ENCODE peak calls at places on chromosomes 7 and 10, in seven cellular contexts. One of them, this sample, is unnamed.
A peak's percentile ranks its signal among the peaks of the same experiment; 100 is the strongest.

GRCh38 chr7:41709621-41710020 is 6.7 kb upstream of the INHBA start:
- DNase-seq in mesendoderm: no peak
- DNase-seq in mesenchymal stem cell: peak; percentile 74
- DNase-seq in H1: no peak
- DNase-seq in neuronal stem cell: no peak
- DNase-seq in H9: no peak
- DNase-seq in trophoblast cell: peak; percentile 79
- DNase-seq in this sample: peak; percentile 99

GRCh38 chr10:44564801-44565200 is 179.9 kb upstream of the CXCL12 start:
- DNase-seq in H1: no peak
- DNase-seq in neuronal stem cell: no peak
- DNase-seq in H9: no peak
- DNase-seq in mesendoderm: no peak
- DNase-seq in trophoblast cell: no peak
- DNase-seq in mesenchymal stem cell: no peak
- DNase-seq in this sample: no peak

GRCh38 chr10:75294518-75294865 is 58.7 kb upstream of the COMTD1 start:
- DNase-seq in mesenchymal stem cell: peak; percentile 56
- DNase-seq in H1: no peak
- DNase-seq in H9: no peak
- DNase-seq in neuronal stem cell: no peak
- DNase-seq in mesendoderm: peak; percentile 48
- DNase-seq in trophoblast cell: peak; percentile 13
- DNase-seq in this sample: no peak

GRCh38 chr10:118163227-118163626 is 116.5 kb upstream of the RAB11FIP2 start:
- DNase-seq in mesenchymal stem cell: no peak
- DNase-seq in trophoblast cell: peak; percentile 2
- DNase-seq in H1: no peak
- DNase-seq in neuronal stem cell: no peak
- DNase-seq in H9: no peak
- DNase-seq in mesendoderm: no peak
- DNase-seq in this sample: no peak

GRCh38 chr7:27146491-27147210 is 923 bp downstream of the HOXA6 start:
- DNase-seq in trophoblast cell: no peak
- DNase-seq in mesendoderm: no peak
- DNase-seq in H1: no peak
- DNase-seq in mesenchymal stem cell: no peak
- DNase-seq in neuronal stem cell: no peak
- DNase-seq in H9: no peak
- DNase-seq in this sample: no peak

GRCh38 chr10:44864042-44864436 is 47.1 kb upstream of the TMEM72 start:
- DNase-seq in mesendoderm: peak; percentile 62
- DNase-seq in H1: no peak
- DNase-seq in neuronal stem cell: peak; percentile 31
- DNase-seq in mesenchymal stem cell: peak; percentile 26
- DNase-seq in trophoblast cell: peak; percentile 51
- DNase-seq in H9: peak; percentile 80
- DNase-seq in this sample: no peak

GRCh38 chr10:33355267-33355666 is 20.8 kb upstream of the NRP1 start:
- DNase-seq in neuronal stem cell: no peak
- DNase-seq in H1: no peak
- DNase-seq in H9: no peak
- DNase-seq in trophoblast cell: no peak
- DNase-seq in mesendoderm: no peak
- DNase-seq in mesenchymal stem cell: no peak
- DNase-seq in this sample: no peak

GRCh38 chr7:147411011-147411614 is 1179.5 kb upstream of the C7orf33 start:
- DNase-seq in mesenchymal stem cell: no peak
- DNase-seq in trophoblast cell: no peak
- DNase-seq in H9: no peak
- DNase-seq in H1: no peak
- DNase-seq in neuronal stem cell: no peak
- DNase-seq in mesendoderm: no peak
- DNase-seq in this sample: no peak

GRCh38 chr7:12754179-12754578 is 66.7 kb downstream of the ARL4A start:
- DNase-seq in mesenchymal stem cell: no peak
- DNase-seq in neuronal stem cell: no peak
- DNase-seq in mesendoderm: no peak
- DNase-seq in trophoblast cell: no peak
- DNase-seq in H9: no peak
- DNase-seq in H1: no peak
- DNase-seq in this sample: peak; percentile 16

GRCh38 chr7:36185092-36185491 is 32.0 kb downstream of the EEPD1 start:
- DNase-seq in H1: no peak
- DNase-seq in H9: no peak
- DNase-seq in mesenchymal stem cell: no peak
- DNase-seq in trophoblast cell: no peak
- DNase-seq in neuronal stem cell: no peak
- DNase-seq in mesendoderm: no peak
- DNase-seq in this sample: no peak
- H4K8ac ChIP-seq in H1: no peak overlapping the region
- H4K8ac ChIP-seq in H9: no peak overlapping the region
- H4K8ac ChIP-seq in mesenchymal stem cell: no peak overlapping the region
- H4K8ac ChIP-seq in trophoblast cell: no peak overlapping the region
- H4K8ac ChIP-seq in neuronal stem cell: no peak overlapping the region
- H4K8ac ChIP-seq in mesendoderm: no peak overlapping the region
- H4K8ac ChIP-seq in this sample: no peak overlapping the region

GRCh38 chr7:1590476-1590875 is 20.6 kb upstream of the PSMG3 start:
- DNase-seq in neuronal stem cell: no peak
- DNase-seq in H1: no peak
- DNase-seq in trophoblast cell: no peak
- DNase-seq in mesendoderm: no peak
- DNase-seq in mesenchymal stem cell: no peak
- DNase-seq in H9: no peak
- DNase-seq in this sample: no peak
- H4K8ac ChIP-seq in neuronal stem cell: no peak overlapping the region
- H4K8ac ChIP-seq in H1: peak overlapping the region; percentile 83
- H4K8ac ChIP-seq in trophoblast cell: no peak overlapping the region
- H4K8ac ChIP-seq in mesendoderm: no peak overlapping the region
- H4K8ac ChIP-seq in mesenchymal stem cell: no peak overlapping the region
- H4K8ac ChIP-seq in H9: no peak overlapping the region
- H4K8ac ChIP-seq in this sample: no peak overlapping the region

DNA sequence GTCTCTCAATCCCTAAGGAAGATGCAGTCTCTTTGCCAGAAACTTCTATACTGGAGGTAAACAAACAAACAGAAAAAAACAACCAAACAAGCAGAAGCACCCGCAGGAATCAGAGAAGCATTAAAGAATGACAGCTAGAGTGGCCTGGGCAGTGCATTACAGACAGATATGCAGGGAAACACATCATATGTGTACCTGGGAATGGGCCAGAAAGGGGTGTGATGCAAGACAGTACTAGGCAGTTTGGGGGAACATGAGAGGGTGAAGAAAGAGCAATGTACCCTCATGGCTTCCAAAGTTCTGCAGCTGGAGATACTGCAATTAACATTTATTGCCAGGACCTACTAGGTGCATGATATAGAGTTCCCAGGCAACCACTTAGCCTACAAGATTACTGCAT is 177.3 kb downstream of the TMEM178B start:
- DNase-seq in mesenchymal stem cell: no peak
- DNase-seq in trophoblast cell: no peak
- DNase-seq in H1: no peak
- DNase-seq in H9: no peak
- DNase-seq in mesendoderm: no peak
- DNase-seq in neuronal stem cell: no peak
- DNase-seq in this sample: no peak
- H4K8ac ChIP-seq in mesenchymal stem cell: no peak overlapping the region
- H4K8ac ChIP-seq in trophoblast cell: no peak overlapping the region
- H4K8ac ChIP-seq in H1: no peak overlapping the region
- H4K8ac ChIP-seq in H9: no peak overlapping the region
- H4K8ac ChIP-seq in mesendoderm: no peak overlapping the region
- H4K8ac ChIP-seq in neuronal stem cell: no peak overlapping the region
- H4K8ac ChIP-seq in this sample: no peak overlapping the region

GRCh38 chr10:58641708-58642107 is 129.0 kb downstream of the BICC1 start:
- DNase-seq in neuronal stem cell: no peak
- DNase-seq in mesendoderm: no peak
- DNase-seq in mesenchymal stem cell: peak; percentile 10
- DNase-seq in H1: no peak
- DNase-seq in trophoblast cell: peak; percentile 14
- DNase-seq in H9: no peak
- DNase-seq in this sample: peak; percentile 88
- H4K8ac ChIP-seq in neuronal stem cell: no peak overlapping the region
- H4K8ac ChIP-seq in mesendoderm: no peak overlapping the region
- H4K8ac ChIP-seq in mesenchymal stem cell: no peak overlapping the region
- H4K8ac ChIP-seq in H1: no peak overlapping the region
- H4K8ac ChIP-seq in trophoblast cell: no peak overlapping the region
- H4K8ac ChIP-seq in H9: no peak overlapping the region
- H4K8ac ChIP-seq in this sample: no peak overlapping the region

GRCh38 chr7:115044224-115044623 is 122.3 kb downstream of the MDFIC start:
- DNase-seq in neuronal stem cell: no peak
- DNase-seq in H1: no peak
- DNase-seq in H9: no peak
- DNase-seq in mesendoderm: no peak
- DNase-seq in mesenchymal stem cell: no peak
- DNase-seq in trophoblast cell: no peak
- DNase-seq in this sample: no peak
- H4K8ac ChIP-seq in neuronal stem cell: no peak overlapping the region
- H4K8ac ChIP-seq in H1: no peak overlapping the region
- H4K8ac ChIP-seq in H9: no peak overlapping the region
- H4K8ac ChIP-seq in mesendoderm: no peak overlapping the region
- H4K8ac ChIP-seq in mesenchymal stem cell: no peak overlapping the region
- H4K8ac ChIP-seq in trophoblast cell: no peak overlapping the region
- H4K8ac ChIP-seq in this sample: no peak overlapping the region